ENCODE peak calls at places on chromosomes 7 and 10, in seven cellular contexts. N, T, D, Z, A, F and E are unnamed samples.

GRCh38 chr7:130781346-130781745 is 47.3 kb upstream of the KLF14 start:
- DNase-seq in N (no peak), T (no peak), D (no peak), Z (no peak), A (no peak), F (no peak), E (no peak)

GRCh38 chr10:17236468-17236886 is 8.4 kb downstream of the VIM start:
- DNase-seq in N (no peak), T (no peak), D (no peak), Z (no peak), A (no peak), F (no peak), E (no peak)

GRCh38 chr7:148356303-148356702 is 234.3 kb upstream of the C7orf33 start:
- DNase-seq in N (peak; percentile 57), T (no peak), D (peak; percentile 33), Z (no peak), A (no peak), F (no peak), E (peak; percentile 56)

GRCh38 chr10:114548662-114549061 is 109.4 kb downstream of the ABLIM1 start:
- DNase-seq in N (no peak), T (no peak), D (peak; percentile 55), Z (peak; percentile 56), A (peak; percentile 43), F (no peak), E (peak; percentile 90)

GRCh38 chr7:135991322-135991721 is 14.2 kb upstream of the MTPN start:
- DNase-seq in N (no peak), T (no peak), D (no peak), Z (no peak), A (no peak), F (no peak), E (no peak)

GRCh38 chr7:116515584-116515983 is 9.3 kb upstream of the CAV1 start:
- DNase-seq in N (no peak), T (no peak), D (no peak), Z (no peak), A (no peak), F (no peak), E (no peak)

GRCh38 chr10:100707261-100707848 is 38.0 kb upstream of the PAX2 start:
- DNase-seq in N (no peak), T (no peak), D (no peak), Z (no peak), A (no peak), F (no peak), E (no peak)

GRCh38 chr7:71186535-71186934 is 54.6 kb downstream of the GALNT17 start:
- DNase-seq in N (no peak), T (no peak), D (no peak), Z (no peak), A (no peak), F (no peak), E (no peak)

GRCh38 chr10:124482401-124482800 is 20.8 kb downstream of the LHPP start:
- DNase-seq in N (no peak), T (no peak), D (no peak), Z (no peak), A (no peak), F (no peak), E (peak; percentile 70)

GRCh38 chr10:34474060-34474376 is 341.1 kb downstream of the PARD3 start:
- DNase-seq in N (no peak), T (no peak), D (no peak), Z (peak; percentile 74), A (no peak), F (no peak), E (no peak)

GRCh38 chr10:123512881-123513822 is 153.0 kb upstream of the GPR26 start:
- DNase-seq in N (no peak), T (no peak), D (no peak), Z (no peak), A (no peak), F (no peak), E (no peak)

GRCh38 chr7:158973440-158973839 is 117.1 kb downstream of the DYNC2I1 start:
- DNase-seq in N (no peak), T (no peak), D (peak; percentile 18), Z (no peak), A (no peak), F (no peak), E (no peak)

GRCh38 chr10:79981673-79982485 is 33.0 kb upstream of the SFTPD start:
- DNase-seq in N (peak; percentile 29), T (peak; percentile 88), D (peak; percentile 82), Z (peak; percentile 2), A (no peak), F (peak; percentile 87), E (peak; percentile 84)

GRCh38 chr7:32051128-32051527 is 19.1 kb downstream of the PDE1C start:
- DNase-seq in N (no peak), T (no peak), D (no peak), Z (no peak), A (no peak), F (no peak), E (no peak)

GRCh38 chr10:6145414-6145978 is 56.7 kb downstream of the RBM17 start:
- DNase-seq in N (no peak), T (no peak), D (no peak), Z (no peak), A (peak; percentile 38), F (no peak), E (no peak)

GRCh38 chr7:90690159-90690858 is 94.2 kb downstream of the CDK14 start:
- DNase-seq in N (no peak), T (no peak), D (no peak), Z (no peak), A (peak; percentile 51), F (no peak), E (no peak)

GRCh38 chr10:97529685-97530465 is 31.2 kb downstream of the UBTD1 start:
- DNase-seq in N (no peak), T (no peak), D (no peak), Z (no peak), A (no peak), F (no peak), E (no peak)

GRCh38 chr10:21976739-21977138 is 26.8 kb downstream of the DNAJC1 start:
- DNase-seq in N (no peak), T (no peak), D (no peak), Z (peak; percentile 13), A (no peak), F (no peak), E (no peak)

GRCh38 chr7:41579961-41580935 is 122.6 kb downstream of the INHBA start:
- DNase-seq in N (no peak), T (no peak), D (no peak), Z (peak; percentile 96), A (no peak), F (no peak), E (no peak)
- H3K9me3 ChIP-seq in N (no peaks in the 10 kb centered on the region), T (no peaks in the 10 kb centered on the region), D (no peaks in the 10 kb centered on the region), Z (no peaks in the 10 kb centered on the region), A (no peaks in the 10 kb centered on the region), F (no peaks in the 10 kb centered on the region), E (no peaks in the 10 kb centered on the region)

GRCh38 chr7:11707606-11708193 is 124.3 kb downstream of the THSD7A start:
- DNase-seq in N (no peak), T (no peak), D (no peak), Z (no peak), A (no peak), F (no peak), E (no peak)
- H3K4me1 ChIP-seq in N (no peaks in the 10 kb centered on the region), T (peaks cover 15% of the 10 kb centered on the region), D (peaks cover 16% of the 10 kb centered on the region), Z (no peaks in the 10 kb centered on the region), A (no peaks in the 10 kb centered on the region), F (peaks cover 3% of the 10 kb centered on the region), E (peaks cover 11% of the 10 kb centered on the region)

GRCh38 chr7:157529768-157530560 is 193.2 kb downstream of the DNAJB6 start:
- DNase-seq in N (no peak), T (peak; percentile 30), D (no peak), Z (no peak), A (no peak), F (peak; percentile 27), E (no peak)
- H3K9me3 ChIP-seq in N (peaks cover 32% of the 10 kb centered on the region), T (no peaks in the 10 kb centered on the region), D (no peaks in the 10 kb centered on the region), Z (peaks cover 20% of the 10 kb centered on the region), A (no peaks in the 10 kb centered on the region), F (peaks cover 9% of the 10 kb centered on the region), E (no peaks in the 10 kb centered on the region)

GRCh38 chr10:69093933-69094332 is 6.0 kb downstream of the SRGN start:
- DNase-seq in N (no peak), T (no peak), D (no peak), Z (peak; percentile 33), A (no peak), F (no peak), E (no peak)
- H3K4me1 ChIP-seq in N (no peaks in the 10 kb centered on the region), T (peaks cover 38% of the 10 kb centered on the region), D (peaks cover 5% of the 10 kb centered on the region), Z (peaks cover 6% of the 10 kb centered on the region), A (peaks cover 10% of the 10 kb centered on the region), F (peaks cover 49% of the 10 kb centered on the region), E (no peaks in the 10 kb centered on the region)

GRCh38 chr7:1867861-1868260 is 197.8 kb downstream of the ELFN1 start:
- DNase-seq in N (no peak), T (no peak), D (no peak), Z (no peak), A (no peak), F (no peak), E (no peak)

GRCh38 chr7:1865809-1866255 is 195.8 kb downstream of the ELFN1 start:
- DNase-seq in N (no peak), T (no peak), D (no peak), Z (no peak), A (no peak), F (no peak), E (no peak)

GRCh38 chr7:1866601-1867000 is 196.5 kb downstream of the ELFN1 start:
- DNase-seq in N (no peak), T (no peak), D (no peak), Z (no peak), A (no peak), F (no peak), E (no peak)

GRCh38 chr7:1868400-1869165 is 198.5 kb downstream of the ELFN1 start:
- DNase-seq in N (no peak), T (no peak), D (no peak), Z (no peak), A (no peak), F (no peak), E (no peak)

GRCh38 chr7:1867326-1867725 is 197.2 kb downstream of the ELFN1 start:
- DNase-seq in N (no peak), T (no peak), D (no peak), Z (no peak), A (no peak), F (no peak), E (no peak)
- H3K9me3 ChIP-seq in N (no peaks in the 10 kb centered on the region), T (peaks cover 6% of the 10 kb centered on the region), D (no peaks in the 10 kb centered on the region), Z (no peaks in the 10 kb centered on the region), A (peaks cover 6% of the 10 kb centered on the region), F (no peaks in the 10 kb centered on the region), E (no peaks in the 10 kb centered on the region)

DNA sequence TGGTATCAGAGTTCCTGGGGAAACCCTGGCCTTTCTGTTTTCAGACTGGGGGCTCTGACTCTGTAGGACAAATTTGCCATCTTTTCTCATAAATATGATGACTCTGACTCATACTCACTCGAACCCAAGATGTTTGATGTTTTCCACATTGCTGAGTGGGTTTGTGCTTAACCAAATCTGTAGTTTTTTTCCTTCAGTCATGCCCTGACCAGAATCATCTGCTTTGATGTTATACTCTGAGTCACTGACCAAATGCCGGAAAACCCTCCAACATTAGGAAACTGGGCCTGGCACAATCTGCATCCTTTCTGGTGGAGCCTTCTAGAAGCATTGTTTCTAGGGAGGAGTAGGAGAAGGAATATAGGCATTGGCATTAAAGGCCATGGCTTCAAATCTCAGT is 118.7 kb downstream of the C10orf105 start:
- DNase-seq in N (no peak), T (no peak), D (peak; percentile 33), Z (peak; percentile 55), A (no peak), F (no peak), E (no peak)
- H3K4me1 ChIP-seq in N (peaks cover 6% of the 10 kb centered on the region), T (peaks cover 11% of the 10 kb centered on the region), D (peaks cover 22% of the 10 kb centered on the region), Z (no peaks in the 10 kb centered on the region), A (no peaks in the 10 kb centered on the region), F (peaks cover 18% of the 10 kb centered on the region), E (no peaks in the 10 kb centered on the region)